ENCODE peak calls at places on chromosomes 5 and 9, in nine cellular contexts. T, V, B, Y, J, W, X, K and I are unnamed samples.

GRCh38 chr5:73654171-73654811 is 28.3 kb downstream of the ARHGEF28 start:
- DNase-seq in T (no peak), V (no peak), B (no peak), Y (peak; percentile 31), J (no peak), W (no peak), X (no peak), K (no peak), I (no peak)

GRCh38 chr5:61817472-61818326 is 485.6 kb downstream of the ZSWIM6 start:
- DNase-seq in T (no peak), V (no peak), B (no peak), Y (peak; percentile 64), J (peak; percentile 15), W (peak; percentile 67), X (peak; percentile 63), K (peak; percentile 19), I (peak; percentile 57)

GRCh38 chr5:82320971-82321370 is 42.8 kb upstream of the RPS23 start:
- DNase-seq in T (no peak), V (no peak), B (no peak), Y (no peak), J (no peak), W (no peak), X (no peak), K (no peak), I (no peak)

GRCh38 chr5:174723979-174724483 is 351 bp upstream of the MSX2 start:
- DNase-seq in T (peak; percentile 40), V (no peak), B (peak; percentile 54), Y (peak; percentile 23), J (no peak), W (no peak), X (peak; percentile 16), K (no peak), I (no peak)

GRCh38 chr5:151363673-151364072 is 16.3 kb upstream of the SLC36A2 start:
- DNase-seq in T (no peak), V (no peak), B (no peak), Y (no peak), J (no peak), W (no peak), X (no peak), K (no peak), I (no peak)

GRCh38 chr9:117887383-117887782 is 183.2 kb downstream of the TLR4 start:
- DNase-seq in T (no peak), V (no peak), B (no peak), Y (no peak), J (no peak), W (no peak), X (no peak), K (no peak), I (no peak)

GRCh38 chr5:43412151-43412550 is at the start of gene CCL28:
- DNase-seq in T (no peak), V (no peak), B (no peak), Y (no peak), J (no peak), W (no peak), X (peak; percentile 28), K (no peak), I (peak; percentile 69)

GRCh38 chr5:77280036-77280435 is 69.6 kb downstream of the PDE8B start:
- DNase-seq in T (no peak), V (no peak), B (no peak), Y (no peak), J (no peak), W (no peak), X (peak; percentile 87), K (no peak), I (no peak)

GRCh38 chr5:128271859-128272446 is 188.4 kb downstream of the SLC12A2 start:
- DNase-seq in T (no peak), V (no peak), B (no peak), Y (peak; percentile 58), J (no peak), W (peak; percentile 26), X (no peak), K (peak; percentile 31), I (no peak)

GRCh38 chr5:177304392-177305119 is 957 bp downstream of the PRELID1 start:
- DNase-seq in T (peak; percentile 63), V (no peak), B (no peak), Y (no peak), J (no peak), W (no peak), X (no peak), K (no peak), I (peak; percentile 89)

GRCh38 chr9:70413427-70413797 is 1.0 kb downstream of the KLF9 start:
- DNase-seq in T (no peak), V (no peak), B (no peak), Y (no peak), J (no peak), W (no peak), X (no peak), K (peak; percentile 87), I (no peak)

DNA sequence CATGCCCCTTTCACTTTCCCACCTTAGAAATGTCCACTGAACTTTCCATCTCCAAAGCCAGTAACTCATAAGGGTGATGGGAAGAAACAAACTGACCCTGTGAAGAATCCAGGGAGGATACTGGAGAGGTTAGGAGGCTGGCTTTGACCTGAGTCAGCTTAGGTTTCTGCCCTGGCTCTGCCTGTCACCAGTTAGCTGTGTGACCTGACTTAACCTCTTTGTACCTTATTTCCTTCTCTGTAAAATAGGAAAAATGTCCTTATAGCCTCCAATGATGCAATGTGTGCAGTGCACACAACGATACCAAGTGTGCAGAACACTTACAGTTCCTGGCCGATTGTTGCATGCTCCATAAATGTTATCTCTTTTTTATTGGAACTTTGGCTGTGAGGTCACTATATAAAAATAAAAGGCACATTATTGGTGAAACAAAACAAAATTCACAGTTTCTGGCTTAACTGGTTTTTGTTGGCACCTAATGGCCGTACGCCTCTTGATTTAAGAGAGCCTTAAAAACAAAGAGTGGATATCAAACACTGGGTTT is 37.8 kb downstream of the GABRP start:
- DNase-seq in T (no peak), V (no peak), B (no peak), Y (no peak), J (no peak), W (no peak), X (peak; percentile 8), K (no peak), I (no peak)
- H3K9me3 ChIP-seq in T (no peaks in the 10 kb centered on the region), V (no peaks in the 10 kb centered on the region), B (peaks cover 10% of the 10 kb centered on the region), Y (no peaks in the 10 kb centered on the region), J (no peaks in the 10 kb centered on the region), W (no peaks in the 10 kb centered on the region), X (no peaks in the 10 kb centered on the region), K (no peaks in the 10 kb centered on the region), I (no peaks in the 10 kb centered on the region)

DNA sequence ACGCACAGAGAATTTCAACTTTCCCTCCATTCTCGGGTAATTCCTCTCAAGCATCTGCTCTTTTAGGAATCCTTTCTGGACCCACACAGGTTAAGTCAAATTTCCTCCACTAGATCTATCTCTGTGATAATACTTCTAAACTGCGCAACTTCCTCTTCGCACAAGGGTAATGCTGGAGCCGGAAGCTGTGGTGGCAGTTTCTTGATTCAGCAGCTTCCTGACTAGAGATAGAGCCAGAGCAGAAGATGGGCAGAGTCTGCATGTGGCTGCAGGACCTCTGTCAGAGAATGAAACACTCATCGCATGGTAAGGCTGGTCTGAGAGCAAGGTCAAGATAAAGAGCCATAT is 11.1 kb upstream of the CDC42SE2 start:
- DNase-seq in T (peak; percentile 70), V (peak; percentile 29), B (no peak), Y (no peak), J (no peak), W (peak; percentile 55), X (peak; percentile 25), K (peak; percentile 48), I (peak; percentile 95)
- TF ChIP-seq POLR2A in T (no peak), V (no peak), B (no peak), Y (no peak), J (no peak), W (peak; percentile 22), X (no peak), K (no peak), I (peak; percentile 73)

GRCh38 chr9:95024097-95024671 is 293.3 kb downstream of the FANCC start:
- DNase-seq in T (no peak), V (no peak), B (no peak), Y (peak; percentile 72), J (no peak), W (no peak), X (no peak), K (peak; percentile 54), I (no peak)

GRCh38 chr9:95028855-95029219 is 288.7 kb downstream of the FANCC start:
- DNase-seq in T (no peak), V (no peak), B (no peak), Y (no peak), J (no peak), W (no peak), X (no peak), K (no peak), I (no peak)

GRCh38 chr9:95027914-95028854 is 289.3 kb downstream of the FANCC start:
- DNase-seq in T (no peak), V (no peak), B (no peak), Y (peak; percentile 24), J (no peak), W (no peak), X (peak; percentile 44), K (no peak), I (no peak)

GRCh38 chr9:95023217-95024003 is 294.1 kb downstream of the FANCC start:
- DNase-seq in T (no peak), V (no peak), B (no peak), Y (peak; percentile 80), J (no peak), W (no peak), X (peak; percentile 69), K (peak; percentile 47), I (no peak)

GRCh38 chr9:95025213-95026170 is 292.0 kb downstream of the FANCC start:
- DNase-seq in T (peak; percentile 87), V (peak; percentile 80), B (no peak), Y (peak; percentile 93), J (no peak), W (peak; percentile 71), X (peak; percentile 59), K (peak; percentile 83), I (no peak)
- TF ChIP-seq CTCF in T (peak; percentile 33), V (peak; percentile 15), B (no peak), Y (no peak), J (peak; percentile 35), W (no peak), X (no peak), K (peak; percentile 32), I (no peak)

GRCh38 chr5:19208397-19208796 is 779.6 kb downstream of the CDH18 start:
- DNase-seq in T (no peak), V (no peak), B (no peak), Y (no peak), J (no peak), W (no peak), X (no peak), K (no peak), I (no peak)
- H3K9me3 ChIP-seq in T (no peaks in the 10 kb centered on the region), V (no peaks in the 10 kb centered on the region), B (no peaks in the 10 kb centered on the region), Y (no peaks in the 10 kb centered on the region), J (no peaks in the 10 kb centered on the region), W (no peaks in the 10 kb centered on the region), X (no peaks in the 10 kb centered on the region), K (peaks cover 3% of the 10 kb centered on the region), I (no peaks in the 10 kb centered on the region)